ENCODE peak calls at places on chromosome 15, in nine cellular contexts. M, U, K, W, T, E, V, Z and I are unnamed samples.

GRCh38 chr15:101001056-101001455 is 81.9 kb downstream of the LRRK1 start:
- DNase-seq in Z (no peak), T (no peak), U (no peak), E (no peak), K (no peak), W (no peak), V (no peak), M (no peak), I (no peak)

GRCh38 chr15:98722209-98722608 is 73.9 kb downstream of the IGF1R start:
- DNase-seq in E (no peak), Z (no peak), W (no peak), V (no peak), K (no peak), M (no peak), U (no peak), T (no peak), I (no peak)

GRCh38 chr15:35603298-35603697 is 57.3 kb upstream of the DPH6 start:
- DNase-seq in U (no peak), V (no peak), Z (peak), W (no peak), K (no peak), M (no peak), T (no peak), E (peak), I (no peak)

GRCh38 chr15:90419738-90420487 is 31.9 kb downstream of the IQGAP1 start:
- DNase-seq in U (no peak), T (no peak), W (no peak), M (no peak), Z (peak), V (peak), K (no peak), E (peak), I (no peak)

GRCh38 chr15:68997050-68997449 is 17.4 kb upstream of the NOX5 start:
- DNase-seq in E (no peak), M (no peak), K (no peak), U (no peak), W (no peak), V (no peak), T (no peak), Z (no peak), I (no peak)

GRCh38 chr15:73382131-73382530 is 13.4 kb upstream of the HCN4 start:
- DNase-seq in E (no peak), T (no peak), Z (no peak), W (no peak), M (no peak), V (no peak), K (no peak), U (no peak), I (no peak)

GRCh38 chr15:56782306-56782705 is 49.0 kb upstream of the ZNF280D start:
- DNase-seq in K (no peak), T (no peak), W (no peak), V (no peak), E (no peak), U (no peak), M (no peak), Z (no peak), I (no peak)

GRCh38 chr15:51888593-51889195 is 59.2 kb downstream of the TMOD3 start:
- DNase-seq in W (no peak), V (peak), M (peak), T (no peak), E (peak), Z (peak), U (no peak), K (no peak), I (no peak)

GRCh38 chr15:52337198-52337853 is 41.7 kb upstream of the MYO5C start:
- DNase-seq in U (no peak), W (no peak), E (peak), M (no peak), T (no peak), K (no peak), Z (peak), V (peak), I (no peak)

DNA sequence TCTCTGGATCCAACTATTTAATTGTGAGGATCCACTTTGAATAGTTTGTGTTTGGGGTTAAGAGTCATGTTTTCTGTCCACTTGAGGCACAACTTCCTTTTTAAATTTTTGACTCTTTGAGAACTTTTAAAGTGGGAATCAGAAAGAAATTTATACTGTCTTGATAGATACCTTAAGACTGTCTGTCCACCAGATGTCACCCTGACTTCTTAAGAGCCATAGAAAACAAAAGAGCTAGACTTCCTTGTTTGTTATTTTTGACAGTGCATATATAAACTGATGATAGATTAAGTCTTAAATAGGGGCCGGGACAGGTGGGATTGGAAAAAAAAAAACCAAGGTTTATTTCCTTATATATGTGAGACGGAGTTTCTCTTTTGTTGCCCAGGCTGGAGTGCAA is 52.1 kb upstream of the WDR72 start:
- DNase-seq in K (no peak), U (no peak), W (no peak), T (no peak), V (peak), Z (peak), M (no peak), E (peak), I (no peak)
- TF ChIP-seq CTCF in K (no peak), U (no peak), W (no peak), T (no peak), V (peak), Z (peak), M (no peak), E (no peak), I (peak)

DNA sequence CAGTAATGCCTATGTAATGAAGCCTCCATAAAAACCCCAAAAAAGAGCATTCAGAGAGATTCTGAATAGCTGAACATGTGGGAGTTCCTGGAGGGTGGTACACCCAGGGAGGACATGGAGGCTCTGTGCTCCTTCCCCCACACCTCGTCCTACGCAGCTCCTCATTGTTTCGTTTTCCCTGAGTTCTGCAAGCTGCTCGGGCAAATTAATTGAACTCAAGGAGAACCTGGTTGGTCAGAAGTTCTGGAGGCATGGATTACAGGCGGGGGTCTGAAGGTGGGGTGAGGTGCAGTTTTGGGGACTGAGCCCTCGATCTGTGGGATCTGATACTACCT is 142.2 kb downstream of the MYO9A start:
- DNase-seq in K (no peak), U (no peak), V (no peak), E (no peak), Z (no peak), M (no peak), T (no peak), W (no peak), I (no peak)
- TF ChIP-seq CTCF in K (no peak), U (no peak), V (no peak), E (no peak), Z (no peak), M (no peak), T (no peak), W (no peak), I (no peak)

DNA sequence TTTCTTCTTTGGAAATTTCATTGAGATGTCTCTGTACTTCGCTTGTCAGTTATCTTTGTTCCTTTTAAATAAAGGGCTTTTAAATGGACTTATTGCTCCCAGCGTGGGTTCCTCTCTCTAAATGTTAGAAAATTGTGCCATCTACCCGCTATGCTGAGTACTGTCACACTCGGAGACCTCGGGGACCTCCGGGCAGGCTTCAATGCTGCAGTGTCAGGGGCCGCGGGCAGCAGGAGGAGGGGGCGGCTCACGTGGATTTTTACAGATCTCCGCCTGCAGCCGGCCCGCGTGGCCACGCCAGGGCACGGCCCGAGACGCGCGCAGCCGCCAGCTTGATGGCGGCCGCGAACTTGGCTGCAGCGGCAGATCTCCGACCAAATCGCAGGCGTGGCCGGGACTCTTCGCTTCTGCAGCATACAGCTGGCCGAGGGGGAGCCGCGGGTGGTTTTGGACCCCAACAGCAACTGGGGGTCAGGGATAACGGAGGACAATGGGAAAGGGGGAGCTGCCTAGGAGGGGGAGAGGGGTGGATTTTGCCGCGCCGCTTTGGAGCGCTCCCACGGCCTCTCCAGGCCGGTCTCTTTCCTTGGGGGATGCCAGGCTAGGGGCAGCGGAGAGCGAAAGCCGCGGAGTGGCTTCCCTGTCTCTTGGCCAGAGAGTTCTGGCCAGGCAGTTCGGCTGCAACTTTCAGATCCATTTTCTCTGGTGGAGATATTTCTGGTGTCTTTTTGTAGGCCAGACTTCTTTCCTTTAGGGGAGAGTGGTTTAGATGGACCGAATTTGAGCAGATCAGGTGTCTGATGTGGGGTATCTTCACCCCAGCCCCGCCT is 15.3 kb downstream of the NR2F2 start:
- DNase-seq in T (peak), W (no peak), E (peak), U (peak), V (peak), M (no peak), Z (peak), K (peak), I (peak)
- TF ChIP-seq CTCF in T (peak), W (no peak), E (peak), U (peak), V (peak), M (no peak), Z (peak), K (peak), I (peak)

DNA sequence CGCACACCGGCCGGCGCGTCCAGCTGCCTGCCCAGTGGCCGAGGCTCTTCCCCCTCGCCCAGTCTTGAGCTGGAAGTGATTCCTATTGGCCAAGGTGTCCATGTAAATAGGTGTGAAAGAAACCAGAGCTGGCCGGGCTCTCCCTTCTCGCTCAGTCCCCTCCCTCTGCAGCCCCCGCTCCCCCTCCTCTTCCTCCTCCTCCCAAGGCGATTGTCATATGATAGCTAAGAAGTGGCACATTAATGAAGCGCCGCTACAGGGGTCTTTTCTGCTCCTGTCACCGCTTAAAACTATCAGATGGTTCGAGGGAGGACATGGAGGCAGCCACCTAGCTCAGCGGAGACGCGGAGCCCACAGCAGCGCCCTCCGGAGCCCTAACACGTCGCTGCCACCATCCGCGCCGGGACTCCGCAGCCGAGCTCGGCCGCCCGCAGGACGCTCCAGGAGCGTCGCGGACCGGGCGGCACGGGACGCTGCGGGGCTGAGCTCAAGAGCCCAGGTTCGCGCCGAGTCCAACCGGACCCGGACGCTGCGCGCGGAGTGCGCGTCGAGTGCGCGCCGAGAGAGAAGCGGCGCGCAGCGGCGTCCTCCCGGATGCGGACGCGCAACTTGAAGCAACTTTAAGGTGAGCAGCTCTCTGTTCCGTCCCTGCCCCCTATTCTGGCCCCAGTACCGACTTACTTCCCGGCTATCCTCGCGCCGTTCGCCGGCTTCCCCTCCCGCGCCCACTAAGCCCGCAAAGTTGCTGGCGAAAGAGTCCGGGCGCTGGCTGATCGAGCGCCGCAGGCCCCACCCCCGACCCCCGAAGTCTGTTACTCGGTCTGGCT is at the start of gene FOXB1:
- DNase-seq in M (peak), Z (no peak), K (no peak), W (peak), V (no peak), E (no peak), T (no peak), U (no peak), I (no peak)
- TF ChIP-seq CTCF in M (no peak), Z (no peak), K (no peak), W (no peak), V (no peak), E (no peak), T (no peak), U (no peak), I (peak)

GRCh38 chr15:40702077-40702476 is 7.1 kb downstream of the RAD51 start:
- DNase-seq in M (no peak), E (peak), T (no peak), W (no peak), Z (peak), K (no peak), V (no peak), U (no peak), I (no peak)
- TF ChIP-seq CTCF in M (peak), E (peak), T (no peak), W (peak), Z (peak), K (peak), V (no peak), U (no peak), I (peak)